ENCODE peak calls at places on chromosomes 4 and X, in four cellular contexts. H is neuronal stem cell, C is cardiac muscle cell, J is sigmoid colon. F is an unnamed sample.
A peak's percentile ranks its signal among the peaks of the same experiment; 100 is the strongest.

GRCh38 chr4:119536572-119537528 is 91.8 kb downstream of the PDE5A start:
- DNase-seq in H (no peak), C (peak; percentile 47), J (no peak), F (no peak)

GRCh38 chr4:138222041-138222440 is 20.1 kb downstream of the SLC7A11 start:
- DNase-seq in H (no peak), C (peak; percentile 82), J (no peak), F (no peak)

GRCh38 chr4:94486372-94486801 is 34.6 kb downstream of the PDLIM5 start:
- DNase-seq in J (no peak), H (no peak), C (peak; percentile 55), F (no peak)

GRCh38 chrX:153878969-153879653 is 6.9 kb downstream of the L1CAM start:
- DNase-seq in J (no peak), H (no peak), C (no peak), F (no peak)

GRCh38 chrX:149495573-149496071 is 9.5 kb downstream of the IDS start:
- DNase-seq in J (no peak), C (peak; percentile 39), H (no peak), F (no peak)

GRCh38 chrX:138865093-138865649 is 153.7 kb upstream of the FGF13 start:
- DNase-seq in H (no peak), J (no peak), C (no peak), F (no peak)

GRCh38 chrX:100643943-100644587 is at the start of gene SRPX2:
- DNase-seq in J (peak; percentile 85), C (peak; percentile 89), H (no peak), F (peak; percentile 24)

GRCh38 chrX:16839224-16839851 is 30.8 kb downstream of the RBBP7 start:
- DNase-seq in H (no peak), J (no peak), C (no peak), F (no peak)

GRCh38 chrX:12975999-12976558 is 1.2 kb downstream of the TMSB4X start:
- DNase-seq in H (peak; percentile 17), C (peak; percentile 68), J (no peak), F (peak; percentile 40)

GRCh38 chrX:150688911-150689451 is 4.2 kb upstream of the MTMR1 start:
- DNase-seq in C (peak; percentile 60), H (no peak), J (no peak), F (no peak)

GRCh38 chr4:15197005-15197404 is 194.7 kb downstream of the CPEB2 start:
- DNase-seq in C (peak; percentile 64), H (peak; percentile 3), J (no peak), F (no peak)

GRCh38 chr4:107838763-107839162 is 14.0 kb downstream of the SGMS2 start:
- DNase-seq in H (no peak), C (peak; percentile 64), J (no peak), F (no peak)

GRCh38 chrX:11665144-11666040 is at the start of gene ARHGAP6:
- DNase-seq in H (peak; percentile 36), C (peak; percentile 82), J (peak; percentile 92), F (peak; percentile 34)

GRCh38 chrX:106696502-106696901 is 30.0 kb upstream of the RNF128 start:
- DNase-seq in J (no peak), C (no peak), H (no peak), F (no peak)

GRCh38 chrX:41084360-41085104 is 713 bp upstream of the USP9X start:
- DNase-seq in C (peak; percentile 97), J (peak; percentile 100), H (peak; percentile 94), F (peak; percentile 96)

GRCh38 chrX:41085105-41085882 is at the start of gene USP9X:
- DNase-seq in J (peak; percentile 98), C (peak; percentile 94), H (peak; percentile 76), F (peak; percentile 88)

GRCh38 chrX:41082783-41083182 is 2.5 kb upstream of the USP9X start:
- DNase-seq in H (no peak), C (no peak), J (no peak), F (no peak)

GRCh38 chrX:41084044-41084359 is 1.2 kb upstream of the USP9X start:
- DNase-seq in C (no peak), H (no peak), J (no peak), F (no peak)

DNA sequence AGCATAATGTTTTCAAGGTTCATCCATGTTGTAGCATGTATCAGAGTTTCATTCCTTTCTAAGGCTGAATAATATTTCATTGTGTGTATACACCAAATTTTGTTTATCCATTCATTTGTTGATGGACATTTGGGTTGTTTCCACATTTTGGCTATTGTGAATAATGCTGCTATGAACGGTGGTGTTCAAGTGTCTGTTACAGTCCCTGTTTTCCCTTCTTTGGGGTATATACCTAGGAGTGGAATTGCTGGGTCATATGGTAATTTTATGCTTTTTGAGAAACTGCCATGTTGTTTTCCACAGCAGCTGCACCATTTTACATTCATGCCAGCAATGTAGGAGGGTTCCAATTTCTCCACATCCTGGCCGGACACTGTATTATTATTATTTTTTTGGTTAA is 3.4 kb upstream of the USP9X start:
- DNase-seq in H (no peak), C (no peak), J (no peak), F (no peak)
- H3K4me3 ChIP-seq in H (no peak overlapping the region), C (no peak overlapping the region), J (no peak overlapping the region), F (no peak overlapping the region)

DNA sequence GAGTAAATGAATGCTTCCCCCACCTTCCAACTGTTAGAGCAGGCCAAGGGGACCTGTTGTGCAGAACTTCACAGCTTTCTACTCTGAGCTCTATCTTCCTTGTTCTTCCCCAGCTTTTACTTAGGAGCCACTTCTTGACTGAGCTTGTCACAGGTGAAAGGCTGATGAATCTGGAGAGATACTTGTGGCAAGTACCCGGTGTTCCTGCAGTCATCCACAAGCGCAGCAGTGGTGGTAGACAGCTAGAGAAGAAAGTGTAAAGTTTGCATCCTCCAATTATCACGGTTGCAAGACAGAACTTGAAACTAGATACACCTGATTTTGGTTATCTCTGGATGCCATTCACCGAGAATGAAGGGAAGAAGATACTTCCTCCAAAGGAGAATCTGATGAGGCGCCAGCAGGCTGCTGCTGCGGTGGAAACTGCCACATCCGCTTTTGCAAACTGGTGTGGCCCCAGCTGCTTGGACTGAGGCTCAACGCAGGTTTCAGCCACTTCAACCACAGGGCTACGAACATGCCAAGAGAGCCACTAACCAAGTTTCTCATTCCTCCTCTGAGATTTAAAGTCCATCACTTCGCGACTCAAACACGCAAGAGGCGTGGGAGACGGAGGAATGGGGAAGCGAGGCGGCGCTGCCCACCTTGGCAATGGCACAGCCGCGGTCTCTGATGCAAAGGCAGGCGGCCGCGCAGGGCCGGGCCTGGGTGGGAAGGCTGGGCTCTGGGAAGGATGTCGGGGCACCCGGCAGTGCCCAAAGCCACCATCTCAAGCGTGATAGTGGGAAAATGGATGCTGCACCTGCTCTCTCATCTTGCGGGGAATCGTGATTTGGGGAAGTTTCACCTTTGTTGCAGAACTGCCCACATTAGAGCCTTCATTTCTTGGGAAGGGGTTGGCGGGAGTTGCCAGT is 1.3 kb upstream of the FHIP1A start:
- DNase-seq in H (no peak), J (no peak), C (no peak), F (no peak)
- H3K4me3 ChIP-seq in H (peak overlapping the region; percentile 74), J (no peak overlapping the region), C (peak overlapping the region; percentile 62), F (peak overlapping the region; percentile 63)

DNA sequence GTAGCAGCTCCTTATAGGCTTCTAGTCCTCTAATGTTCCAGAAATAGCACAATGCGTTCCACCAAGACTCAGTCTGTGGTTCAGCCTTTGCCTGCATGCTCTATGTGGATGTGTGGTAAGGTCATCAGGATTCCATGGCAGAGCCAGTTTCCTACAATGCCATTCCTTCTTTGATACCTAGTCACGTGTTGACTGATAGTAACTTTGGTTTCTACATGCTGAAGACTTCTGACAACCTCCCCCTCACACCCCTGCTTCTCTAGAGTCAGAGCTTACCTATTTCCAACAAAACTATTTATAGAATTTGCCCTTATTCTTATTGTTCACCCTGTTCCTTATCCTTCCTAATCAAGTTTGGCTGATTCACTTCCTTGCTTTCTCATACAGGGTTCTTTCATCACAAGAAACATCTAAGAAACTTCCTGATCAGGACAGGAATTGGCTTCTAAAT is 81.1 kb downstream of the CT47B1 start:
- DNase-seq in H (no peak), J (no peak), C (peak; percentile 63), F (peak; percentile 4)
- H3K4me3 ChIP-seq in H (no peak overlapping the region), J (no peak overlapping the region), C (no peak overlapping the region), F (no peak overlapping the region)

DNA sequence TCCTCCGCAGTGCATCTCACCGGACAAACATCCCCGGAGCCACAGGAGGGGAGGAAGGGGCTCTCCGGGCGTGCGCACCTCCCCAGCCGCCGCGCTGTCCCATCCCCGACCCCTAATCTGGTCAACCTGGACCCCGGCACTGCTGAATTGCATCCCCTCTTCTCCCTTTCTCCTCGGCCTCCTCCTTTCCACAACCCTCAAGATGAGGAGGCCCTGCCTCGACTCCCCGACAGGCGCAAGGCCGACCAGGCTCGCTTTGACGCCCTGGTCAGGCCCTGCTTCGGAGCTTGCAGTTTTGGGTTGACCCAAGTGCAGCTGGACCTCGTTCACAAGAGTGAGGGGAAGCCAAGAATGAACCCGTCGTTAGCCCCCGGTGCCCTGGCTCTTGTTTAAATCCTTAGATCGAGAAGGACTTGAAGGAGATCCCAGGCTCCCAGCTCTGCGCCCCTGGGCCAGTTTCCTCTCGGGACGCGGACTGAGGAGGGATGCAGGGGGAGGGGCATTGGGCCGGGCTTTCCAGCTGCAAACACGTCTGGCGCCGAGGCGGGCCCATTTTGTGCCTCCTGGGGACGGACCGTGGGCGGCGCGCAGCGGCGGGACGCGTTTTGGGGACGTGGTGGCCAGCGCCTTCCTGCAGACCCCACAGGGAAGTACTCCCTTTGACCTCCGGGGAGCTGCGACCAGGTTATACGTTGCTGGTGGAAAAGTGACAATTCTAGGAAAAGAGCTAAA is 2.5 kb downstream of the PDGFRA start:
- DNase-seq in J (peak; percentile 80), H (peak; percentile 32), C (peak; percentile 78), F (peak; percentile 63)
- H3K4me3 ChIP-seq in J (peak overlapping the region; percentile 39), H (peak overlapping the region; percentile 73), C (peak overlapping the region; percentile 64), F (peak overlapping the region; percentile 64)

GRCh38 chr4:186166852-186167512 is 24.4 kb upstream of the CYP4V2 start:
- DNase-seq in J (no peak), C (no peak), H (no peak), F (no peak)
- H3K4me3 ChIP-seq in J (no peak overlapping the region), C (no peak overlapping the region), H (no peak overlapping the region), F (no peak overlapping the region)

GRCh38 chr4:121765368-121765705 is 373 bp upstream of the SMIM43 start:
- DNase-seq in J (no peak), H (no peak), C (no peak), F (no peak)
- H3K4me3 ChIP-seq in J (peak overlapping the region; percentile 18), H (peak overlapping the region; percentile 84), C (peak overlapping the region; percentile 41), F (peak overlapping the region; percentile 54)

DNA sequence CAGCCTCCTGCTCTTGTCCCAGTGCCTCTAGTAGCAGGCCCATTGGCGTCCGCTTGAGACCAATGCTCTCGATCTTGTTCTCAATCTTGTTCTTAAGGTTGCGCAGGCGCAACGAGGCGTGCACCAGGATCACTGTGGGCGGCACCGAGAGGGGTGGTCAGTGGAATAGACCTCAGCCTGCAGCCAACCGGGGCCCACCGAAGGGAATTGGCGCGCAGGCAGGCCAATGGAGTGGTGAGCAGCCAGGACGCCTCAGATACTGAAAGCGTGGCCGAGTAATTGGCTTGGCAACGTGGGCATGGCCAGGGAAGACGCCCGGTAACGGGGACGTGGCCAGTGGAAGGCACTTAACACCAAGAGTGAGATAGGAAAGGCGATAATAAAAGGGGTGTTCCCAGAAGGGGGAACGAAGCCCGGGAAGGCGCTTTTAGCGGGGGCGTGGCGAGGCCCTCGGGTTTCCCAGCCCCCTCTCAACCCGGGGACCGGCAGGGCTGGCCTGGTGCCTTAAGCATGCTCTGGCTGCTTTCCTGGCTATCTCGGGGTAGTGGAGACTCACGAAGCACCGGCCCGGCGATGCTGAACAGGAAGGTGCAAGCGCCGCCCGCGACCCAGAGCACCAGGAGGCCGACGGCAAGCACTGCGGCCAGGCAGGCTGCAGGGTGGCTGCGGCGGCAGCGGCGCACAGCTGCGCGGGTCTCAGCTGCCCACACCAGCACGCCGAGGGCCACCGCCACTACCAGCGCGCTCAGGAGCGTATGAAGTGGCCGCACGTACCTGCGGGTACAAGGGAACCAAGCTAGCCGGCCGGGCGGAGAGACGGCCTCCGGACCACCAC is 1.7 kb downstream of the PRAF2 start:
- DNase-seq in H (no peak), C (peak; percentile 91), J (peak; percentile 94), F (peak; percentile 72)
- H3K4me3 ChIP-seq in H (no peak overlapping the region), C (no peak overlapping the region), J (peak overlapping the region; percentile 26), F (peak overlapping the region; percentile 68)